ENCODE peak calls at places on chromosomes 1 and 21, in four cellular contexts. S is IMR-90, V is A549, L is GM12878. O is an unnamed sample.

GRCh38 chr1:218521414-218522169 is 176.5 kb downstream of the TGFB2 start:
- DNase-seq in S (peak), V (no peak), L (no peak), O (peak)

GRCh38 chr1:236354330-236355147 is 39.5 kb upstream of the EDARADD start:
- DNase-seq in S (no peak), L (no peak), V (no peak), O (peak)

GRCh38 chr1:244460195-244460594 is 878 bp upstream of the CATSPERE start:
- DNase-seq in V (no peak), S (no peak), L (no peak), O (no peak)

GRCh38 chr1:25550683-25551310 is 7.4 kb downstream of the LDLRAP1 start:
- DNase-seq in V (no peak), S (peak), L (no peak), O (no peak)

GRCh38 chr21:36113647-36114428 is 21.0 kb upstream of the CBR3 start:
- DNase-seq in V (no peak), L (no peak), S (no peak), O (no peak)

GRCh38 chr1:1203561-1204424 is 2.6 kb downstream of the TNFRSF18 start:
- DNase-seq in S (no peak), V (no peak), L (no peak), O (no peak)

GRCh38 chr1:219812086-219812485 is 116.3 kb downstream of the SLC30A10 start:
- DNase-seq in L (no peak), V (no peak), S (no peak), O (no peak)

GRCh38 chr1:17909634-17910033 is 154.5 kb downstream of the ACTL8 start:
- DNase-seq in S (peak), V (no peak), L (no peak), O (peak)

GRCh38 chr1:65493792-65494191 is 73.3 kb downstream of the LEPR start:
- DNase-seq in V (no peak), S (no peak), L (no peak), O (no peak)

GRCh38 chr1:20194770-20195463 is 8.6 kb upstream of the PLA2G2C start:
- DNase-seq in S (peak), V (peak), L (peak), O (peak)

GRCh38 chr1:182065126-182065845 is 3.8 kb upstream of the ZNF648 start:
- DNase-seq in V (no peak), L (no peak), S (no peak), O (no peak)

GRCh38 chr1:28173980-28174297 is 2.6 kb downstream of the PTAFR start:
- DNase-seq in L (no peak), S (peak), V (no peak), O (no peak)

GRCh38 chr21:38310619-38311018 is 53.8 kb downstream of the KCNJ15 start:
- DNase-seq in S (peak), V (no peak), L (no peak), O (no peak)

GRCh38 chr1:152884966-152885624 is 7.0 kb downstream of the SMCP start:
- DNase-seq in S (no peak), V (no peak), L (no peak), O (no peak)

GRCh38 chr1:222592171-222592570 is 2.4 kb upstream of the TAF1A start:
- DNase-seq in S (peak), V (no peak), L (no peak), O (no peak)

GRCh38 chr1:168151935-168152334 is 15.2 kb upstream of the GPR161 start:
- DNase-seq in S (no peak), V (no peak), L (no peak), O (no peak)

GRCh38 chr1:31934706-31935629 is 3.2 kb downstream of the PTP4A2 start:
- DNase-seq in L (no peak), V (no peak), S (peak), O (no peak)

GRCh38 chr21:34320006-34320405 is 43.8 kb upstream of the KCNE2 start:
- DNase-seq in L (no peak), V (no peak), S (no peak), O (no peak)

GRCh38 chr1:227545361-227545760 is 18.0 kb upstream of the ZNF678 start:
- DNase-seq in S (no peak), V (no peak), L (no peak), O (no peak)

GRCh38 chr1:187689137-187689536 is 860.4 kb downstream of the PLA2G4A start:
- DNase-seq in S (peak), L (no peak), V (no peak), O (no peak)

GRCh38 chr1:218816999-218817398 is 356.7 kb upstream of the LYPLAL1 start:
- DNase-seq in L (no peak), S (no peak), V (no peak), O (no peak)

GRCh38 chr1:209692745-209693504 is 11.7 kb upstream of the HSD11B1 start:
- DNase-seq in V (peak), L (peak), S (peak), O (peak)

GRCh38 chr1:37887986-37888700 is 28.8 kb upstream of the MTF1 start:
- DNase-seq in S (no peak), V (no peak), L (no peak), O (no peak)

GRCh38 chr21:44920694-44921604 is at the start of gene ITGB2:
- DNase-seq in S (no peak), L (no peak), V (no peak), O (no peak)

GRCh38 chr1:65083263-65083896 is 64.6 kb upstream of the AK4 start:
- DNase-seq in V (no peak), L (no peak), S (peak), O (peak)

GRCh38 chr1:241605146-241605805 is 34.9 kb downstream of the CHML start:
- DNase-seq in S (no peak), L (no peak), V (peak), O (no peak)

GRCh38 chr1:157040802-157041201 is 4.7 kb downstream of the ARHGEF11 start:
- DNase-seq in V (no peak), S (peak), L (no peak), O (no peak)

GRCh38 chr1:187577625-187578024 is 748.9 kb downstream of the PLA2G4A start:
- DNase-seq in S (no peak), V (no peak), L (no peak), O (no peak)

GRCh38 chr1:229570891-229571516 is 12.5 kb upstream of the ABCB10 start:
- DNase-seq in S (no peak), L (no peak), V (no peak), O (no peak)

GRCh38 chr1:91924146-91924545 is 25.1 kb upstream of the BRDT start:
- DNase-seq in S (peak), L (no peak), V (no peak), O (no peak)
- TF ChIP-seq SMC3 in S (no peak), L (no peak), V (no peak), O (no peak)

GRCh38 chr21:16366207-16366606 is 636.4 kb downstream of the USP25 start:
- DNase-seq in V (no peak), L (no peak), S (no peak), O (no peak)
- TF ChIP-seq SMC3 in V (no peak), L (no peak), S (no peak), O (no peak)

GRCh38 chr1:54649130-54649898 is 7.7 kb downstream of the MROH7 start:
- DNase-seq in V (peak), S (no peak), L (no peak), O (peak)
- TF ChIP-seq SMC3 in V (no peak), S (no peak), L (no peak), O (no peak)

GRCh38 chr21:43278359-43278758 is 109.6 kb downstream of the CRYAA start:
- DNase-seq in V (no peak), L (no peak), S (no peak), O (no peak)
- TF ChIP-seq SMC3 in V (no peak), L (no peak), S (no peak), O (no peak)

GRCh38 chr1:30765610-30766434 is 8.2 kb upstream of the LAPTM5 start:
- DNase-seq in V (no peak), S (no peak), L (no peak), O (peak)

GRCh38 chr1:30771005-30771404 is 13.4 kb upstream of the LAPTM5 start:
- DNase-seq in S (no peak), V (no peak), L (no peak), O (no peak)

GRCh38 chr1:30768169-30768829 is 10.7 kb upstream of the LAPTM5 start:
- DNase-seq in L (no peak), V (no peak), S (no peak), O (no peak)

GRCh38 chr1:30770150-30770549 is 12.6 kb upstream of the LAPTM5 start:
- DNase-seq in V (no peak), S (no peak), L (no peak), O (no peak)

GRCh38 chr1:30768830-30769718 is 11.5 kb upstream of the LAPTM5 start:
- DNase-seq in V (no peak), L (no peak), S (peak), O (peak)
- TF ChIP-seq SMC3 in V (no peak), L (no peak), S (no peak), O (no peak)

DNA sequence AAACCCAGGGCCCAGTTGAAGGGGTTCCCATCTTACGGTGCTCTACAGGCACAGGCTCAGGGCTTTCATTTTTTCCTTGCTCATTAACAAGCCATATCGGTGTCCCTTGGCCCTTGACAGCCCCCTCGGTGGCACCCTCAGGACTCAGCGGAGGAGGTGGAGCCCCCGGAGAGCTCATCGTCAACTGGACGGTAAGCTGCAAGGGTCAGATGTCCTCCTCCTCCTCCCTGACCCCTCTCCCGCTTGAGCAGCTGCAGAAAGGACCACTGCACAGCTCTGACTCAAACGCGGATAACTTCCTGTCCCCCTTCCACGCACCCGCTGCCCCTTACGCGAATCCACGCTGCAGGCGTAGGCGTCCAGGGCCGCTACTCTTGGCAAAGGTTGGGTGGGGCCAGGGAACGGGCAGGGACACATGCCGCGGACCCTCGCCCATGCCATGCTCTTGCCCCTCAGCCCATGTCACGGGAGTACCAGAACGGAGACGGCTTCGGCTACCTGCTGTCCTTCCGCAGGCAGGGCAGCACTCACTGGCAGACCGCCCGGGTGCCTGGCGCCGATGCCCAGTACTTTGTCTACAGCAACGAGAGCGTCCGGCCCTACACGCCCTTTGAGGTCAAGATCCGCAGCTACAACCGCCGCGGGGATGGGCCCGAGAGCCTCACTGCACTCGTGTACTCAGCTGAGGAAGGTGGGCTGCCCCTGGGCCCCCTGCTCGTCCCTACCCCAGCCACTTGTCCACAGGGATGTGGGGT is 14.7 kb downstream of the TMEM81 start:
- DNase-seq in L (no peak), S (no peak), V (no peak), O (no peak)
- TF ChIP-seq SMC3 in L (no peak), S (no peak), V (no peak), O (no peak)

DNA sequence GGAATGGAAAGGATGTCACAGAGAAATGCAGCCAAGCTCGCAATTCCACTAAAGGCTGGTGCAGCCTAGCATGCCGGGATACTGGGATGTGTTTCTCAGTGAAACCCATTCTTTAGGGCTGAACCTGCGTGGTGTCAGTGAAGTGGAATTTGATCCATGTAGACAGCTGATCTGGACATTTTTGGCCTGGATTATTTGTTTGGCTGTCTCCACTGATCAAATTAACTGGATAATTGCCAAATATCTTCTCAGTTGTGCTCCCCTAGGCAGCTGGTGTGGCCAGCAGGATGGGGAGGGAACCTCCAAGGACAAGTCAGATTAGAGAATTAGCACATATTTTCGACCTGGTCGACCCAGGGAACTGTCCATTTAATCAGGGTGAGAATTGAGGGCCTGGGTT is 318.4 kb downstream of the RPS6KC1 start:
- DNase-seq in V (no peak), S (no peak), L (no peak), O (no peak)
- TF ChIP-seq SMC3 in V (no peak), S (no peak), L (no peak), O (no peak)

DNA sequence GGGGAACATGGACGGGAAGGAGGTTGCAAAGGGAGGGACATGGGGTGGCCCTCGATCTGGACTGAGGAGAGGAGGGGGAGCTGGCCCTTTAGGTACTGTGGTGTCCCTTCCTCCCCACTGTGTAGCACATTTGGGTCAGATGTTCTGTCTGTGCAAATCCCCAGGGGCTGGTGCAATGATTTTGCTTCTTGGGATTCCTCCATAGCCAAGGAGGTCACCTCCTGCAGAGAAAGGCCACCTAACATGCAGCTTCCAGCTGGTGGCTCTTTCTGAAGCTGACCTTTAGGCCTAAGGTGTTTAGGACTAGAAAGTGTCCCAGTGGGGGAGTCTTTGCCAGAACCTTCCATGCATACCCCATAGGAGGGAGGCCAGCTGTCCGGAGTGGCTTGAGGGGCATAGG is 9.0 kb upstream of the MYOM3 start:
- DNase-seq in V (no peak), S (no peak), L (no peak), O (no peak)
- TF ChIP-seq SMC3 in V (no peak), S (no peak), L (no peak), O (no peak)

GRCh38 chr1:198493324-198493723 is 47.2 kb downstream of the ATP6V1G3 start:
- DNase-seq in V (no peak), S (no peak), L (no peak), O (no peak)

GRCh38 chr1:198492872-198493271 is 47.6 kb downstream of the ATP6V1G3 start:
- DNase-seq in L (no peak), S (peak), V (no peak), O (no peak)

GRCh38 chr1:198491596-198491995 is 48.9 kb downstream of the ATP6V1G3 start:
- DNase-seq in V (no peak), L (no peak), S (no peak), O (no peak)

GRCh38 chr1:198490224-198490623 is 50.3 kb downstream of the ATP6V1G3 start:
- DNase-seq in S (no peak), L (no peak), V (no peak), O (no peak)

GRCh38 chr1:198491028-198491427 is 49.5 kb downstream of the ATP6V1G3 start:
- DNase-seq in V (no peak), S (no peak), L (no peak), O (no peak)
- TF ChIP-seq SMC3 in V (no peak), S (no peak), L (no peak), O (no peak)

GRCh38 chr1:85665932-85666331 is 42.3 kb downstream of the ZNHIT6 start:
- DNase-seq in L (no peak), S (no peak), V (no peak), O (no peak)

GRCh38 chr1:85659174-85659573 is 49.1 kb downstream of the ZNHIT6 start:
- DNase-seq in V (no peak), S (no peak), L (no peak), O (no peak)

GRCh38 chr1:85660541-85660940 is 47.7 kb downstream of the ZNHIT6 start:
- DNase-seq in V (no peak), S (no peak), L (no peak), O (no peak)

GRCh38 chr1:85663382-85663781 is 44.9 kb downstream of the ZNHIT6 start:
- DNase-seq in S (no peak), L (no peak), V (no peak), O (no peak)

GRCh38 chr1:85661767-85662166 is 46.5 kb downstream of the ZNHIT6 start:
- DNase-seq in V (no peak), L (no peak), S (no peak), O (no peak)
- TF ChIP-seq SMC3 in V (no peak), L (no peak), S (no peak), O (no peak)